ENCODE peak calls at places on chromosomes 7 and 10, in ten cellular contexts. M is heart left ventricle, Y is mammary epithelial cell, L is AG04450, K is GM23248, E is kidney, R is neural progenitor cell, X is breast epithelium, F is suprapubic skin, U is cardiac muscle cell. W is an unnamed sample.

GRCh38 chr7:7504910-7505704 is 30.6 kb downstream of the COL28A1 start:
- DNase-seq in M (no peak), Y (no peak), L (no peak), K (no peak), E (no peak), R (no peak), X (no peak), F (no peak), U (no peak), W (no peak)

GRCh38 chr7:128236924-128237586 is 4.0 kb upstream of the LEP start:
- DNase-seq in M (no peak), Y (peak), L (peak), K (peak), E (no peak), R (no peak), X (no peak), F (no peak), U (peak), W (no peak)

GRCh38 chr10:132516771-132517725 is 20.5 kb upstream of the INPP5A start:
- DNase-seq in M (peak), Y (peak), L (peak), K (peak), E (peak), R (peak), X (peak), F (peak), U (peak), W (peak)

GRCh38 chr7:98360221-98361124 is 40.4 kb downstream of the BAIAP2L1 start:
- DNase-seq in M (no peak), Y (no peak), L (no peak), K (no peak), E (no peak), R (peak), X (no peak), F (no peak), U (no peak), W (no peak)

GRCh38 chr7:49669692-49670260 is 103.7 kb upstream of the VWC2 start:
- DNase-seq in M (no peak), Y (no peak), L (no peak), K (no peak), E (no peak), R (no peak), X (no peak), F (no peak), U (no peak), W (no peak)

GRCh38 chr7:82413237-82413636 is 30.3 kb downstream of the CACNA2D1 start:
- DNase-seq in M (peak), Y (no peak), L (no peak), K (peak), E (no peak), R (no peak), X (no peak), F (no peak), U (no peak), W (no peak)

GRCh38 chr7:129332354-129333056 is 101.7 kb upstream of the STRIP2 start:
- DNase-seq in M (no peak), Y (peak), L (peak), K (peak), E (no peak), R (no peak), X (no peak), F (no peak), U (peak), W (peak)

GRCh38 chr7:112550468-112551060 is 69.8 kb downstream of the LSMEM1 start:
- DNase-seq in M (no peak), Y (peak), L (peak), K (peak), E (no peak), R (peak), X (no peak), F (no peak), U (peak), W (no peak)

GRCh38 chr7:1646957-1647891 is 22.9 kb upstream of the ELFN1 start:
- DNase-seq in M (peak), Y (no peak), L (no peak), K (peak), E (peak), R (no peak), X (no peak), F (no peak), U (peak), W (no peak)

GRCh38 chr7:24778543-24779282 is 21.4 kb upstream of the GSDME start:
- DNase-seq in M (peak), Y (no peak), L (no peak), K (peak), E (no peak), R (no peak), X (no peak), F (peak), U (peak), W (no peak)

GRCh38 chr10:78706986-78707500 is 361.7 kb upstream of the ZMIZ1 start:
- DNase-seq in M (no peak), Y (no peak), L (no peak), K (no peak), E (no peak), R (no peak), X (no peak), F (no peak), U (no peak), W (no peak)

GRCh38 chr10:31622993-31623392 is 304.0 kb downstream of the ZEB1 start:
- DNase-seq in M (no peak), Y (no peak), L (no peak), K (peak), E (no peak), R (no peak), X (no peak), F (no peak), U (peak), W (no peak)

GRCh38 chr10:114708717-114709352 is 50.8 kb upstream of the ABLIM1 start:
- DNase-seq in M (no peak), Y (peak), L (peak), K (peak), E (no peak), R (no peak), X (no peak), F (no peak), U (peak), W (peak)

GRCh38 chr10:132404911-132405462 is 8.0 kb downstream of the PWWP2B start:
- DNase-seq in M (no peak), Y (no peak), L (no peak), K (no peak), E (peak), R (peak), X (no peak), F (no peak), U (no peak), W (no peak)

GRCh38 chr7:34060548-34060947 is 155.2 kb downstream of the BMPER start:
- DNase-seq in M (no peak), Y (peak), L (no peak), K (peak), E (no peak), R (no peak), X (no peak), F (no peak), U (peak), W (no peak)

GRCh38 chr10:17084989-17085725 is 44.5 kb downstream of the CUBN start:
- DNase-seq in M (no peak), Y (no peak), L (no peak), K (peak), E (no peak), R (no peak), X (no peak), F (peak), U (no peak), W (no peak)

GRCh38 chr7:81887098-81887497 is 117.3 kb upstream of the HGF start:
- DNase-seq in M (no peak), Y (no peak), L (no peak), K (no peak), E (no peak), R (no peak), X (no peak), F (no peak), U (peak), W (no peak)

GRCh38 chr7:105198223-105198622 is 184.2 kb downstream of the KMT2E start:
- DNase-seq in M (no peak), Y (no peak), L (peak), K (peak), E (no peak), R (peak), X (no peak), F (no peak), U (peak), W (peak)

GRCh38 chr7:66362136-66362535 is 157.0 kb downstream of the TPST1 start:
- DNase-seq in M (no peak), Y (no peak), L (no peak), K (no peak), E (no peak), R (no peak), X (no peak), F (peak), U (no peak), W (no peak)

GRCh38 chr7:116093516-116094301 is 63.1 kb upstream of the TFEC start:
- DNase-seq in M (no peak), Y (no peak), L (no peak), K (no peak), E (no peak), R (no peak), X (no peak), F (no peak), U (no peak), W (no peak)

GRCh38 chr10:48450811-48451466 is 144.5 kb downstream of the MAPK8 start:
- DNase-seq in M (no peak), Y (no peak), L (no peak), K (no peak), E (no peak), R (no peak), X (peak), F (no peak), U (no peak), W (peak)

GRCh38 chr10:121594623-121595320 is 3.5 kb downstream of the FGFR2 start:
- DNase-seq in M (no peak), Y (no peak), L (no peak), K (peak), E (no peak), R (no peak), X (no peak), F (peak), U (peak), W (no peak)

GRCh38 chr7:140059288-140060242 is 3.2 kb downstream of the PARP12 start:
- DNase-seq in M (peak), Y (peak), L (peak), K (peak), E (no peak), R (no peak), X (no peak), F (no peak), U (peak), W (peak)

GRCh38 chr7:81721428-81721827 is 48.4 kb downstream of the HGF start:
- DNase-seq in M (no peak), Y (no peak), L (no peak), K (no peak), E (no peak), R (no peak), X (no peak), F (no peak), U (no peak), W (no peak)

GRCh38 chr7:44587843-44588711 is 6.0 kb upstream of the TMED4 start:
- DNase-seq in M (no peak), Y (peak), L (no peak), K (peak), E (no peak), R (no peak), X (no peak), F (no peak), U (peak), W (peak)

GRCh38 chr10:105063796-105064195 is 422.7 kb downstream of the SORCS3 start:
- DNase-seq in M (no peak), Y (peak), L (no peak), K (peak), E (no peak), R (peak), X (no peak), F (no peak), U (no peak), W (no peak)

GRCh38 chr7:17462059-17462695 is 163.7 kb downstream of the AHR start:
- DNase-seq in M (no peak), Y (peak), L (no peak), K (peak), E (no peak), R (no peak), X (no peak), F (no peak), U (no peak), W (no peak)

GRCh38 chr10:75995041-75995430 is 563.6 kb downstream of the LRMDA start:
- DNase-seq in M (no peak), Y (no peak), L (no peak), K (no peak), E (no peak), R (no peak), X (no peak), F (no peak), U (no peak), W (no peak)

GRCh38 chr7:36357054-36357453 is 32.6 kb upstream of the ANLN start:
- DNase-seq in M (no peak), Y (no peak), L (no peak), K (no peak), E (no peak), R (no peak), X (no peak), F (no peak), U (no peak), W (no peak)

GRCh38 chr10:26215534-26215922 is 1.0 kb upstream of the GAD2 start:
- DNase-seq in M (no peak), Y (no peak), L (no peak), K (no peak), E (no peak), R (no peak), X (no peak), F (no peak), U (no peak), W (no peak)

GRCh38 chr10:123995082-123995460 is 98.3 kb downstream of the CHST15 start:
- DNase-seq in M (no peak), Y (no peak), L (no peak), K (no peak), E (peak), R (no peak), X (no peak), F (no peak), U (no peak), W (no peak)

GRCh38 chr7:134835463-134835823 is 56.0 kb downstream of the CALD1 start:
- DNase-seq in M (no peak), Y (no peak), L (no peak), K (no peak), E (no peak), R (no peak), X (no peak), F (no peak), U (peak), W (no peak)

GRCh38 chr7:134831862-134832261 is 52.4 kb downstream of the CALD1 start:
- DNase-seq in M (peak), Y (no peak), L (no peak), K (no peak), E (no peak), R (no peak), X (no peak), F (no peak), U (peak), W (no peak)

GRCh38 chr7:134834689-134835462 is 55.4 kb downstream of the CALD1 start:
- DNase-seq in M (peak), Y (no peak), L (no peak), K (no peak), E (no peak), R (no peak), X (no peak), F (no peak), U (peak), W (peak)

GRCh38 chr7:134829381-134829986 is 50.0 kb downstream of the CALD1 start:
- DNase-seq in M (no peak), Y (no peak), L (no peak), K (peak), E (no peak), R (no peak), X (no peak), F (no peak), U (no peak), W (no peak)

DNA sequence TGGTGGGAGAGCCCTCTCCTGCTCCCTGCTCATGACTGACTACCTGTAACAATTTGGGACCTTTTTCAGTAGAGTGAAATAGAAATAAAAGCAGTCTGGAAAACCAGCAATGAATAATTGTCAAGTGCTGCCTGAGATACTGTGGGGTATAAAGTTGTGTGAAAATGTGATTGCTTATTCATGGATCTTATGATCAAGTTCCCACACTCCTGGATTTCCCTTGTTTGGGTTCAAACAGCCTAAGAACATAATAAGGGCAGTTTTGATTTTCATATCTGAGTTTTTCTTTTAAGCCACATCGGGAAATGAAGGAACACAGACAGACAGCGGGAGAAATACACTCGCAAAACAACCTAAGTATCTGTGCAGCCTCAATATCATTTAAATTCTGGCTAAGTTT is 52.9 kb downstream of the CALD1 start:
- DNase-seq in M (no peak), Y (no peak), L (no peak), K (no peak), E (no peak), R (no peak), X (no peak), F (no peak), U (no peak), W (no peak)
- H3K27ac ChIP-seq in M (peak), Y (no peak), L (no peak), K (peak), E (no peak), R (no peak), X (peak), F (no peak), U (peak), W (no peak)

GRCh38 chr7:73433924-73434700 is 534 bp downstream of the FZD9 start:
- DNase-seq in M (no peak), Y (no peak), L (no peak), K (no peak), E (no peak), R (no peak), X (no peak), F (no peak), U (peak), W (peak)
- H3K4me3 ChIP-seq in M (peak), Y (peak), L (peak), K (peak), E (no peak), R (peak), X (peak), F (peak), U (peak), W (peak)

DNA sequence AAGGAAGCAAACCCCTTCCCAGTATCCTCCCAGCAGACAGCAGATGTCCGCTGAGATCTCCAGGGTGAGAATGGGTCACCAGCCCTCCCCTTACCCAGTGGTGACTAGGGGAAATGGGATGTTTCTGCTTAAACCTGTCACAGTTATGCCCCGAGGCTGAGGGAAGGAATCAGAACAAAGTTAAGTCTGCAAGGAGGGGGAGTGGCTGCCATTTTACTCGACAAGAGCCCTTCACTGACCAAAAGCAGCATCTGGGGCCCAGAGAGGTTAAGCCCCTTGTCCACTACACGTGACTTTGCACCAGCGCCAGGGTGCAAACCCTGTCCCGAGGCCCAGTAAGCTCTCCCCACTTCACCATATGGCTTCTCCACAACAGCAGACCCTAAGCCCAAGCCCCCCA is 4.6 kb upstream of the NANOS1 start:
- DNase-seq in M (no peak), Y (no peak), L (no peak), K (no peak), E (no peak), R (no peak), X (no peak), F (no peak), U (no peak), W (peak)
- H3K27ac ChIP-seq in M (no peak), Y (no peak), L (no peak), K (no peak), E (no peak), R (no peak), X (peak), F (peak), U (no peak), W (no peak)

GRCh38 chr7:92244803-92245486 is 769 bp downstream of the KRIT1 start:
- DNase-seq in M (no peak), Y (peak), L (no peak), K (peak), E (no peak), R (no peak), X (no peak), F (no peak), U (peak), W (no peak)

GRCh38 chr7:92246363-92247101 is 758 bp downstream of the ANKIB1 start:
- DNase-seq in M (peak), Y (peak), L (no peak), K (peak), E (no peak), R (peak), X (no peak), F (no peak), U (peak), W (peak)

GRCh38 chr7:92245487-92246362 is at the start of the genes ANKIB1 and KRIT1:
- DNase-seq in M (peak), Y (peak), L (peak), K (peak), E (peak), R (peak), X (peak), F (peak), U (peak), W (peak)

GRCh38 chr7:92242972-92243371 is 2.7 kb downstream of the KRIT1 start:
- DNase-seq in M (no peak), Y (no peak), L (no peak), K (peak), E (no peak), R (no peak), X (no peak), F (no peak), U (no peak), W (no peak)
- H3K4me3 ChIP-seq in M (no peak), Y (no peak), L (no peak), K (no peak), E (no peak), R (no peak), X (no peak), F (no peak), U (no peak), W (no peak)

DNA sequence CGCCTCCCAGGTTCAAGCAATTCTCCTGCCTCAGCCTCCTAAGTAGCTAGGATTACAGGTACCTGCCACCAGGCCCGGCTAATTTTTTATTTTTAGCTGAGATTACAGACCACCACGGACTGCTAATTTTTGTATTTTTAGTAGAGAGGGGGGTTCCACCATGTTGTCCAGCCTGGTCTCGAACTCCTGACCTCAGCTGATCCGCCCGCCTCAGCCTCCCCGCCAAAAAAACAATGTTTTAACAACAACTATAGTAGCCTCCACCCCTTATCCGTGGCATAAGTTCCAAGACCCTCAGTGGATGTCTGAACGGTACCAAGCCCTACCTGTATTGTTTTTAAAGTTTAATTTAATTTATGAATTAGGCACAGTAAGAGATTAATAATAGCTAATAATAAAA is 48.2 kb downstream of the GNA12 start:
- DNase-seq in M (no peak), Y (no peak), L (no peak), K (no peak), E (no peak), R (no peak), X (no peak), F (no peak), U (no peak), W (no peak)
- H3K27ac ChIP-seq in M (peak), Y (no peak), L (peak), K (peak), E (no peak), R (no peak), X (peak), F (peak), U (no peak), W (no peak)

DNA sequence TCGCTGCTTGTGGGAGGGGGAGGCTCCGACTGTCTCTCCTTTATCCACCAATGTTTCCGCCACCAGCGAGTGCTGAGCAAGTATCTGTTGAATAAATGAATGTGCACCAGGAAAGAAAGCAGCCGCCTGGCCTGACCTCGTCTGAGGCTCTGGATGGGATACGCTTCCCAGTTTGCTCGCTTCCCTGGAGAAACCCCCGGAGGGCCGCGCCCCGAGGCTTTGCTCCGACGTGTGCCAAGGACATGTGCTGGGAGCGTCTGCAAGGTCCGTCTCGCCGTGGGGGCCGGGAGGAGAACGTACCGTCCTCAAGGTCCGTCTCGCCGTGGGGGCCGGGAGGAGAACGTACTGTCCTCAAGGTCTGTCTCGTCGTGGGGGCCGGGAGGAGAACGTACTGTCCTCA is 536.4 kb downstream of the DNAJB6 start:
- DNase-seq in M (no peak), Y (no peak), L (no peak), K (no peak), E (peak), R (no peak), X (no peak), F (no peak), U (no peak), W (no peak)
- H3K4me3 ChIP-seq in M (no peak), Y (no peak), L (no peak), K (no peak), E (no peak), R (no peak), X (no peak), F (no peak), U (no peak), W (no peak)

W was measured in SJSA1.